ENCODE peak calls at places on chromosome 15, in five cellular contexts. L, A, G, B and I are unnamed samples.

GRCh38 chr15:52232327-52232726 is 41.1 kb upstream of the GNB5 start:
- DNase-seq in A (no peak), B (no peak), L (peak), G (no peak), I (peak)

GRCh38 chr15:66621491-66622467 is 56.0 kb upstream of the LCTL start:
- DNase-seq in B (no peak), G (peak), A (peak), L (no peak), I (no peak)

GRCh38 chr15:72222433-72222832 is 8.6 kb downstream of the PKM start:
- DNase-seq in A (no peak), G (no peak), B (peak), L (no peak), I (no peak)

GRCh38 chr15:74833376-74834107 is 7.1 kb downstream of the CPLX3 start:
- DNase-seq in L (no peak), A (no peak), B (no peak), G (no peak), I (no peak)

GRCh38 chr15:48191574-48192225 is at the start of gene CTXN2:
- DNase-seq in G (no peak), B (peak), A (no peak), L (no peak), I (no peak)

GRCh38 chr15:85443593-85444328 is 63.4 kb downstream of the AKAP13 start:
- DNase-seq in A (no peak), G (peak), L (no peak), B (peak), I (no peak)

GRCh38 chr15:27889258-27889657 is 209.9 kb downstream of the OCA2 start:
- DNase-seq in B (no peak), G (no peak), L (no peak), A (no peak), I (no peak)

GRCh38 chr15:43433160-43433559 is 59.8 kb downstream of the TP53BP1 start:
- DNase-seq in G (peak), L (no peak), A (no peak), B (no peak), I (no peak)

GRCh38 chr15:63379492-63380150 is 2.0 kb downstream of the CA12 start:
- DNase-seq in G (peak), B (no peak), L (no peak), A (no peak), I (no peak)

GRCh38 chr15:61051570-61052031 is 177.5 kb downstream of the RORA start:
- DNase-seq in A (peak), B (peak), L (no peak), G (peak), I (no peak)

GRCh38 chr15:51087513-51087912 is 7.2 kb downstream of the TNFAIP8L3 start:
- DNase-seq in B (peak), G (no peak), A (no peak), L (no peak), I (no peak)

GRCh38 chr15:57747206-57747605 is 40.7 kb downstream of the POLR2M start:
- DNase-seq in L (no peak), A (no peak), G (peak), B (no peak), I (no peak)

GRCh38 chr15:57746752-57747151 is 40.2 kb downstream of the POLR2M start:
- DNase-seq in L (no peak), G (peak), B (no peak), A (no peak), I (no peak)

GRCh38 chr15:57751177-57751800 is 44.8 kb downstream of the POLR2M start:
- DNase-seq in G (peak), B (peak), L (peak), A (no peak), I (no peak)

GRCh38 chr15:57752840-57753239 is 46.3 kb downstream of the POLR2M start:
- DNase-seq in A (no peak), L (no peak), B (no peak), G (no peak), I (no peak)

GRCh38 chr15:57752426-57752825 is 45.9 kb downstream of the POLR2M start:
- DNase-seq in B (peak), A (peak), L (no peak), G (no peak), I (no peak)
- TF ChIP-seq CTCF in B (no peak), A (no peak), L (peak), G (peak), I (no peak)

GRCh38 chr15:100766225-100767001 is 113.2 kb upstream of the ALDH1A3 start:
- DNase-seq in G (no peak), A (peak), B (no peak), L (peak), I (no peak)

GRCh38 chr15:100767002-100767825 is 112.4 kb upstream of the ALDH1A3 start:
- DNase-seq in B (no peak), G (no peak), A (peak), L (peak), I (no peak)

GRCh38 chr15:100764778-100765457 is 114.7 kb upstream of the ALDH1A3 start:
- DNase-seq in G (peak), L (peak), A (peak), B (peak), I (no peak)

GRCh38 chr15:100763764-100764750 is 115.6 kb upstream of the ALDH1A3 start:
- DNase-seq in L (peak), B (no peak), G (no peak), A (peak), I (no peak)

DNA sequence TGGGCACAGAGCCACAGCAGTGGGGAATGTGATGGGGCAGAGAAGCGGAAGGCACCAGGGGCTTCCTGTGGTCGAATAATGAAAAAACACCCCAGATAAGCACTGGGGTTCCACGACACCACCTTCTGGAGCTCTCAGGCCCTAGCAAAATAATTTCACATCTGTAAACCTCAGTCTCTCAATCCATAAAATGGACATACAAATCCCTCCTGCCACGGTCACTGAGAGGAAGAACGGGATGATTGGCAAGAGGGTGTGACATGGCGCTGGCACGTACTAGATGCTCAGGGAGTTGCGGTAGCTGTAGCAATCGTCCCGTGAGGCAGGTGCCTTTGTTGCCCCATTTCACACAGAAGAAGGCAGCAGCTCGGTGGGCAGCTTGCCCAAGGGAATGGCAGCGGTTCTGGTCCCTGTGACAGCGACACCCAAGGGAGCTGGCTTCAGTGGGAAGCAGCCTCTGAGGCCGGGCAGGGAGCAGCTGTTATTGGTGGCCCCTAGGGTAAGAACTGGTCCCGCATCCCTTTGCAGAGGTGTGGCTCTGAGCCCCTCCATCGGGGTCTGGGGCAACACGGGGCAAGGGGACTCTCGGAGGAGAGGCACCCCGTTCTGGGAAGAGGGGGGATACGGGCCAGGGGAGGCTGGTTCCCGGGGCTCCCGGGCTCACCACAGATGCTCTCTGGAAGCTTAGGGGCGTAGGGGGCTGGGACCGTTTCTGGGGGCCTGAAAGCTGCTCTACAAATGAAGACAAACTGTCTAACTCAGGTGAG is 114.0 kb upstream of the ALDH1A3 start:
- DNase-seq in A (peak), L (peak), B (no peak), G (no peak), I (no peak)
- TF ChIP-seq CTCF in A (no peak), L (no peak), B (no peak), G (no peak), I (no peak)

GRCh38 chr15:91973481-91973880 is 120.0 kb downstream of the SLCO3A1 start:
- DNase-seq in L (no peak), B (peak), G (no peak), A (no peak), I (no peak)
- TF ChIP-seq CTCF in L (no peak), B (peak), G (no peak), A (no peak), I (no peak)

GRCh38 chr15:68706256-68706655 is 114.4 kb downstream of the ANP32A start:
- DNase-seq in L (no peak), A (no peak), G (no peak), B (no peak), I (no peak)
- TF ChIP-seq CTCF in L (no peak), A (no peak), G (no peak), B (no peak), I (no peak)

GRCh38 chr15:93982226-93982641 is 249.1 kb upstream of the MCTP2 start:
- DNase-seq in A (no peak), G (peak), B (no peak), L (no peak), I (no peak)

GRCh38 chr15:93985173-93985572 is 246.2 kb upstream of the MCTP2 start:
- DNase-seq in A (no peak), B (no peak), G (no peak), L (no peak), I (no peak)

GRCh38 chr15:93980149-93980911 is 251.0 kb upstream of the MCTP2 start:
- DNase-seq in B (no peak), G (no peak), A (no peak), L (no peak), I (no peak)

GRCh38 chr15:93983501-93983900 is 247.9 kb upstream of the MCTP2 start:
- DNase-seq in A (no peak), L (no peak), B (no peak), G (no peak), I (no peak)

DNA sequence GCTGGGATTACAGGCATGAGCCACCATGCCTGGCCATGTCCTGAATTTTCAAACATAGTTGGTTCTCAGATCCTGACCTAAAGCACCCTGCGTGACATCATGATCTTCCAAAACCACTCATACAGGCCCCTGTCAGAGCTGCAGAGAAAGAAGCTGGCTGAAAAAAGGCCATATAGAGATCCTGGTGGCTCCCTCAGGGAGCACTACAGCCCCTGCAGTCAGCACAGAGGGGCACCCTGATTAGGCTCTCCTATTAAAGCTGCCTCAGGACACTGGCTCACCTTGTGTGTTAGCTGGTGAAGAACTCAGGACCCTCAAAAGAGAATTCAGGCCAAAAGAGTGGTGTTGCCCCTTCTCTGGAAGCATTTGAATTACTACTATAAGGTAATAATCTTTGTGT is 249.7 kb upstream of the MCTP2 start:
- DNase-seq in G (no peak), B (no peak), A (no peak), L (no peak), I (no peak)
- TF ChIP-seq CTCF in G (no peak), B (no peak), A (no peak), L (no peak), I (no peak)

GRCh38 chr15:86756688-86757087 is 677.0 kb downstream of the AGBL1 start:
- DNase-seq in B (no peak), L (no peak), G (no peak), A (no peak), I (no peak)
- TF ChIP-seq CTCF in B (no peak), L (no peak), G (no peak), A (no peak), I (no peak)

DNA sequence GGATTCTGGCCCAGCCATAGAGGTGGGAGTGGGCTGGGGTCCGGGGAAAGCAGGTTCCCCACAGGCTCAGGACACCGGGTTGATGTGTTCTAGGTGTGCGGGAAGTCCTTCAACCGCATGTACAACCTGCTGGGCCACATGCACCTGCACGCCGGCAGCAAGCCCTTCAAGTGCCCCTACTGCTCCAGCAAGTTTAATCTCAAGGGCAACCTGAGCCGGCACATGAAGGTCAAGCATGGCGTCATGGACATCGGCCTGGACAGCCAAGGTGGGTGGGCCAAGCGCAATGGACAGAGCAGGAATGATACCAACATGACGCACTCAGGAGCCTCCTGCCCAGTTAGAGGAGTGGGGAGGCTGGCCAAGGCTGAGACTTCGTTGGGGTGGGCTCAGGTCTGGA is 28.2 kb downstream of the IDH2 start:
- DNase-seq in G (no peak), L (no peak), A (no peak), B (no peak), I (no peak)
- TF ChIP-seq CTCF in G (no peak), L (no peak), A (no peak), B (no peak), I (no peak)

GRCh38 chr15:81256916-81257315 is 60.2 kb downstream of the IL16 start:
- DNase-seq in B (peak), L (no peak), G (peak), A (no peak), I (no peak)
- TF ChIP-seq CTCF in B (peak), L (peak), G (peak), A (peak), I (no peak)

DNA sequence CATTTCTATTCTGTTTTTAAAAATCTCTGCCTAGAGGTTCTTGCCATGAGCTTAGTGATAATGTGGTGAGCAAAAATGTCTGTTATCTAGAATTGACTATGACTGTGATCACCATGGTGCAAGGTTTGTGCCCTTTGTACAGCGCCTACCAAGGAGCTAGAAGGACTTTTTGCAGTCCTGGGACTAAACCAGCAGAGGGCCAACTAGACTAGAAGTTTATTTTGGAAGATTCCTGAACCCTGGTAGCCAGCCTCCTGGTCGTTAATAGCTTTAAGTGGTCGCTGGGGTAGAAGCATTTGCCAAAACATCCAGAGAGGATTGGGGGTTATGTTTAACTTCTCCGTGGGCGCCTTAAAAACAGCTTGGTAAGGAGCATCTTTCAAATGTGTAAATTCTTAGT is 7.8 kb downstream of the SCG5 start:
- DNase-seq in A (no peak), G (peak), B (peak), L (no peak), I (no peak)
- TF ChIP-seq CTCF in A (no peak), G (peak), B (peak), L (peak), I (peak)